ENCODE peak calls at places on chromosomes 4 and X, in four cellular contexts. One of them, this sample, is unnamed.

GRCh38 chrX:3680459-3680858 is 33.0 kb downstream of the PRKX start:
- DNase-seq in AG09319: no peak
- DNase-seq in lung microvascular endothelial cell: no peak
- DNase-seq in HCT116: no peak
- DNase-seq in this sample: no peak

GRCh38 chrX:112759512-112759911 is 79.8 kb upstream of the LHFPL1 start:
- DNase-seq in AG09319: no peak
- DNase-seq in lung microvascular endothelial cell: peak
- DNase-seq in HCT116: no peak
- DNase-seq in this sample: no peak

GRCh38 chr4:140195806-140196205 is 41.8 kb upstream of the MAML3 start:
- DNase-seq in AG09319: no peak
- DNase-seq in lung microvascular endothelial cell: no peak
- DNase-seq in HCT116: no peak
- DNase-seq in this sample: no peak

GRCh38 chr4:47106561-47106960 is 75.2 kb downstream of the GABRB1 start:
- DNase-seq in AG09319: no peak
- DNase-seq in lung microvascular endothelial cell: no peak
- DNase-seq in HCT116: no peak
- DNase-seq in this sample: no peak

GRCh38 chrX:53080628-53081580 is 1.3 kb upstream of the TSPYL2 start:
- DNase-seq in AG09319: no peak
- DNase-seq in lung microvascular endothelial cell: peak
- DNase-seq in HCT116: no peak
- DNase-seq in this sample: no peak

GRCh38 chr4:7295201-7295916 is 103.0 kb downstream of the SORCS2 start:
- DNase-seq in AG09319: no peak
- DNase-seq in lung microvascular endothelial cell: no peak
- DNase-seq in HCT116: no peak
- DNase-seq in this sample: no peak

GRCh38 chr4:81454498-81454897 is 17.2 kb downstream of the RASGEF1B start:
- DNase-seq in AG09319: no peak
- DNase-seq in lung microvascular endothelial cell: no peak
- DNase-seq in HCT116: no peak
- DNase-seq in this sample: no peak

GRCh38 chr4:13492752-13493151 is 8.6 kb upstream of the RAB28 start:
- DNase-seq in AG09319: no peak
- DNase-seq in lung microvascular endothelial cell: no peak
- DNase-seq in HCT116: no peak
- DNase-seq in this sample: no peak

GRCh38 chrX:74613350-74614192 is 853 bp downstream of the RLIM start:
- DNase-seq in AG09319: no peak
- DNase-seq in lung microvascular endothelial cell: peak
- DNase-seq in HCT116: no peak
- DNase-seq in this sample: no peak

GRCh38 chr4:19838858-19839257 is 412.8 kb upstream of the SLIT2 start:
- DNase-seq in AG09319: no peak
- DNase-seq in lung microvascular endothelial cell: no peak
- DNase-seq in HCT116: no peak
- DNase-seq in this sample: no peak

GRCh38 chr4:176755624-176756023 is 37.1 kb downstream of the VEGFC start:
- DNase-seq in AG09319: no peak
- DNase-seq in lung microvascular endothelial cell: peak
- DNase-seq in HCT116: no peak
- DNase-seq in this sample: no peak

GRCh38 chr4:156594619-156595018 is 377.0 kb downstream of the PDGFC start:
- DNase-seq in AG09319: no peak
- DNase-seq in lung microvascular endothelial cell: peak
- DNase-seq in HCT116: no peak
- DNase-seq in this sample: no peak

GRCh38 chr4:43471950-43472349 is 579.4 kb downstream of the GRXCR1 start:
- DNase-seq in AG09319: no peak
- DNase-seq in lung microvascular endothelial cell: no peak
- DNase-seq in HCT116: no peak
- DNase-seq in this sample: no peak

GRCh38 chr4:155688211-155688610 is 21.6 kb downstream of the GUCY1A1 start:
- DNase-seq in AG09319: no peak
- DNase-seq in lung microvascular endothelial cell: no peak
- DNase-seq in HCT116: no peak
- DNase-seq in this sample: no peak

GRCh38 chr4:153013202-153013988 is 77.3 kb downstream of the FHDC1 start:
- DNase-seq in AG09319: no peak
- DNase-seq in lung microvascular endothelial cell: no peak
- DNase-seq in HCT116: no peak
- DNase-seq in this sample: no peak

GRCh38 chr4:169410839-169411770 is 140.3 kb upstream of the SH3RF1 start:
- DNase-seq in AG09319: peak
- DNase-seq in lung microvascular endothelial cell: peak
- DNase-seq in HCT116: no peak
- DNase-seq in this sample: no peak

GRCh38 chrX:72348247-72348979 is 42.7 kb upstream of the CITED1 start:
- DNase-seq in AG09319: no peak
- DNase-seq in lung microvascular endothelial cell: no peak
- DNase-seq in HCT116: no peak
- DNase-seq in this sample: no peak

GRCh38 chr4:167452922-167453321 is 218.6 kb upstream of the SPOCK3 start:
- DNase-seq in AG09319: no peak
- DNase-seq in lung microvascular endothelial cell: no peak
- DNase-seq in HCT116: no peak
- DNase-seq in this sample: no peak

GRCh38 chr4:168415911-168416310 is 64.4 kb downstream of the DDX60L start:
- DNase-seq in AG09319: no peak
- DNase-seq in lung microvascular endothelial cell: no peak
- DNase-seq in HCT116: no peak
- DNase-seq in this sample: no peak

GRCh38 chr4:106690487-106690886 is 321.9 kb upstream of the GIMD1 start:
- DNase-seq in AG09319: no peak
- DNase-seq in lung microvascular endothelial cell: peak
- DNase-seq in HCT116: no peak
- DNase-seq in this sample: no peak

GRCh38 chrX:19882066-19882775 is 5.2 kb downstream of the SH3KBP1 start:
- DNase-seq in AG09319: no peak
- DNase-seq in lung microvascular endothelial cell: no peak
- DNase-seq in HCT116: no peak
- DNase-seq in this sample: no peak

GRCh38 chr4:185925910-185926360 is 113.9 kb upstream of the SORBS2 start:
- DNase-seq in AG09319: no peak
- DNase-seq in lung microvascular endothelial cell: no peak
- DNase-seq in HCT116: no peak
- DNase-seq in this sample: no peak

GRCh38 chr4:121253961-121254360 is 89.8 kb upstream of the TNIP3 start:
- DNase-seq in AG09319: no peak
- DNase-seq in lung microvascular endothelial cell: no peak
- DNase-seq in HCT116: no peak
- DNase-seq in this sample: no peak

GRCh38 chrX:63855896-63856295 is 70.9 kb upstream of the ARHGEF9 start:
- DNase-seq in AG09319: no peak
- DNase-seq in lung microvascular endothelial cell: no peak
- DNase-seq in HCT116: no peak
- DNase-seq in this sample: no peak

GRCh38 chrX:20144491-20144890 is 2.9 kb upstream of the EIF1AX start:
- DNase-seq in AG09319: no peak
- DNase-seq in lung microvascular endothelial cell: peak
- DNase-seq in HCT116: no peak
- DNase-seq in this sample: no peak

GRCh38 chr4:173135241-173135847 is 33.3 kb upstream of the GALNT7 start:
- DNase-seq in AG09319: no peak
- DNase-seq in lung microvascular endothelial cell: peak
- DNase-seq in HCT116: no peak
- DNase-seq in this sample: no peak

GRCh38 chrX:41543022-41543421 is 95.9 kb downstream of the NYX start:
- DNase-seq in AG09319: no peak
- DNase-seq in lung microvascular endothelial cell: no peak
- DNase-seq in HCT116: no peak
- DNase-seq in this sample: no peak

GRCh38 chr4:122583906-122584305 is 37.0 kb downstream of the IL21 start:
- DNase-seq in AG09319: peak
- DNase-seq in lung microvascular endothelial cell: no peak
- DNase-seq in HCT116: no peak
- DNase-seq in this sample: no peak

GRCh38 chr4:164224871-164225270 is 529.1 kb upstream of the SMIM31 start:
- DNase-seq in AG09319: no peak
- DNase-seq in lung microvascular endothelial cell: no peak
- DNase-seq in HCT116: no peak
- DNase-seq in this sample: no peak

This sample was measured in T follicular helper cell.